ENCODE peak calls at places on chromosomes 7 and 10, in eight cellular contexts. G is cardiac fibroblast, A is H9, B is HFF-Myc, T is MCF 10A, C is GM13977, K is upper lobe of right lung, W is HFFc6. P is an unnamed sample.

GRCh38 chr10:79981673-79982485 is 33.0 kb upstream of the SFTPD start:
- DNase-seq in G (peak), A (peak), B (no peak), T (peak), C (peak), K (peak), W (peak), P (no peak)

GRCh38 chr7:7408001-7408770 is 127.5 kb downstream of the COL28A1 start:
- DNase-seq in G (no peak), A (no peak), B (no peak), T (no peak), C (no peak), K (no peak), W (no peak), P (no peak)

GRCh38 chr10:70130878-70131559 is 1.6 kb downstream of the AIFM2 start:
- DNase-seq in G (peak), A (no peak), B (no peak), T (peak), C (no peak), K (peak), W (peak), P (no peak)

GRCh38 chr10:86178401-86179142 is 188.0 kb downstream of the GRID1 start:
- DNase-seq in G (peak), A (peak), B (no peak), T (peak), C (no peak), K (peak), W (no peak), P (no peak)

GRCh38 chr7:42237162-42237821 is at the start of gene GLI3:
- DNase-seq in G (peak), A (peak), B (peak), T (peak), C (peak), K (peak), W (peak), P (no peak)

GRCh38 chr10:25725917-25726716 is 207.9 kb upstream of the MYO3A start:
- DNase-seq in G (peak), A (peak), B (peak), T (peak), C (peak), K (no peak), W (peak), P (no peak)

GRCh38 chr7:130140551-130141160 is 64.5 kb downstream of the TMEM209 start:
- DNase-seq in G (no peak), A (peak), B (no peak), T (no peak), C (no peak), K (no peak), W (no peak), P (no peak)

GRCh38 chr7:25846722-25847121 is 305.3 kb upstream of the NFE2L3 start:
- DNase-seq in G (peak), A (no peak), B (no peak), T (peak), C (no peak), K (no peak), W (no peak), P (no peak)

GRCh38 chr10:15571570-15571969 is 148.2 kb downstream of the ITGA8 start:
- DNase-seq in G (peak), A (no peak), B (peak), T (peak), C (no peak), K (no peak), W (peak), P (no peak)

DNA sequence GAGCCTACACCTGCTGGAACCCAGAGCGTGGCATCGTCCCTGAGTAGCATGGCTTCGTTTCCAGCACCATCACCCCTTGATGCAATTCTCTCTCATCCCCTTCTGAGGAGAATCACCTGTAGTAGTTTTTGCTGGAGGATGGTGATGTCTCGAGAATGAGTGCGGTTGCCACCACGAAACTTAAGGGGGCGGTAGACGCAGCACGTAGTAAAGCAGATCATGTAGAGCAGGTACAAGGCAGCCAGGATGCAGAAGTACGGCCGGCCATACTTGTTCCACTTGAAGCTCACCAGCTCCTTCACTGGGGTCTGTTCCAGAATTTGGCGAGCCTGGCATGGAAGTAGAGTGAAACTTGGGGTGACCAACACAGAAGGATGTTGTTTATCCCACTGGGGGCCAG is 8.1 kb downstream of the TRPV5 start:
- DNase-seq in G (no peak), A (peak), B (no peak), T (no peak), C (no peak), K (no peak), W (no peak), P (no peak)
- TF ChIP-seq CTCF in G (peak), A (peak), B (no peak), T (no peak), C (no peak), K (no peak), W (no peak), P (no peak)

DNA sequence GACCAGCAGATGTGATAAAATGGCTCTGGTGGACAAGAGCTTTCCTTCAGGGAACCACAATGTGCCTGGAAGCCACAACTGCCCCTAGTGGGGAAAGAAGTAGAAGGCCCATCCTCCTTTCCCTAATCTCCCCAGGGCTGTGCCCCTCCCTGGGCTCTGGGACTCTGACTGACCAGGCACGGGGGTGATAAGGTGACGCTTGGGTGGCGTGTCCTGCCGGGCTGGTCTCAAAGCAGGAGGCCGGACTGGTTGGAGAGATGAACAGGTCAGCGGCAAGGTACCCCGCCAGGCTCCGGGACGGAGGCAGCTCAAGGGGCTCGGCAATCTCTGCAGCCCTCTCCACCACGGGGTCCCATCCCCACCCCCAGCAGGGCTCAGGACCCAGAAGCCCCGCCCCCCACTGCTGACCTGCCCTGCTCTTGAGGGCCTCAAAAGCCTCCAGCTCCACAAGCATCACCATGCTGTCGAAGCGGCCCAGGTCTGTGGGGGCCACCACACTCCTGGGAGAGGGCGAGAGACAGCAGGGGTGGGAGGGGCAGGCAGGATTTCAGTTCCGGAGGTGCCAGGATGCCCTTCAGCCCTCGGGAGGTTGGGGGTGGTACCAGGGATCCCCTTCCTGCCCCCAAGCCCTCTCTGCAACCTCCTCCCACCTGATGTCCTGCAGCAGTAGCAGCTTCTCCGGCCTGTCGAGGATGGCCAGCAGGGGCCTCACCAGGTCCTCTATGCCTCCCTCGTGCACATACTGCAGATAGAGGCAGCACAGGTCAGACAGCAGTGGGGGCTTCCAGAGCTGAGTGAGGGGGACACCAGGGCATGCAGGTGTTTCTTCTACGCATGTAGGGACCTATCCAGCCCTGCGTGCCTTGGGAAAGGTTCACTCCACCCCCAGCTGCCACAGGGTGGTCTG is 12.2 kb downstream of the LZTS2 start:
- DNase-seq in G (peak), A (peak), B (no peak), T (no peak), C (no peak), K (no peak), W (peak), P (no peak)
- TF ChIP-seq CTCF in G (peak), A (peak), B (peak), T (no peak), C (no peak), K (peak), W (peak), P (no peak)

GRCh38 chr7:1448958-1449357 is 10.3 kb downstream of the MICALL2 start:
- DNase-seq in G (no peak), A (no peak), B (no peak), T (no peak), C (no peak), K (no peak), W (no peak), P (no peak)
- TF ChIP-seq CTCF in G (no peak), A (peak), B (peak), T (no peak), C (no peak), K (no peak), W (peak), P (no peak)

DNA sequence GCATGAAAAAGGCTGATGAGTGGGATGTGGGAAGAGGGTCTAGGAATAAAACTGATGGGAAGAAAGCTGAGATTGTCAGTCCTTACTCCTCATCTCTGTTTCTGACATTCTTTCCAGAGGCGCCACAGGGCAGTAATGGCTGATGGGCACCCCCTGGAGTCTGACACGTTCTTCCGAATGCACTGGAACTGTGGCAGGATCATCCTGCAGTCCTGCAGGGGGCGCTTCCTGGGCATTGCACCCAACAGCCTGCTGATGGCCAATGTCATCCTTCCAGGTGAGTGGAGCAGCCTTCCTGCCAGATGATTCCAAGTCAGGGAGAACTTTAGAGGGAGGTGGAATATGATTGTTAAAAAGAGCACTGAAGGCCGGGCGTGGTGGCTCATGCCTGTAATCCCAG is 4.8 kb downstream of the FSCN3 start:
- DNase-seq in G (no peak), A (peak), B (no peak), T (peak), C (no peak), K (no peak), W (peak), P (no peak)
- TF ChIP-seq CTCF in G (peak), A (peak), B (peak), T (peak), C (peak), K (peak), W (peak), P (no peak)